ENCODE peak calls at places on chromosomes 13 and 19, in seven cellular contexts. G is upper lobe of left lung, T is spleen, K is esophagus muscularis mucosa, Q is GM23338, X is HL-60, W is HepG2. H is an unnamed sample.

GRCh38 chr19:996051-996838 is 4.0 kb upstream of the GRIN3B start:
- DNase-seq in G (peak; percentile 89), T (peak; percentile 86), K (no peak), Q (peak; percentile 75), X (no peak), W (no peak), H (no peak)

GRCh38 chr13:97855570-97855970 is 97.9 kb upstream of the IPO5 start:
- DNase-seq in G (no peak), T (no peak), K (peak; percentile 70), Q (peak; percentile 92), X (peak; percentile 15), W (peak; percentile 55), H (no peak)

GRCh38 chr13:45092668-45093067 is 27.6 kb upstream of the GTF2F2 start:
- DNase-seq in G (no peak), T (no peak), K (no peak), Q (no peak), X (no peak), W (no peak), H (no peak)

GRCh38 chr19:42028304-42029216 is 34.5 kb upstream of the ATP1A3 start:
- DNase-seq in G (no peak), T (no peak), K (no peak), Q (peak; percentile 85), X (no peak), W (no peak), H (no peak)

GRCh38 chr13:110944121-110944967 is 29.5 kb upstream of the ANKRD10 start:
- DNase-seq in G (no peak), T (no peak), K (no peak), Q (peak; percentile 60), X (peak; percentile 47), W (peak; percentile 52), H (no peak)

GRCh38 chr13:93775507-93776108 is 549.0 kb downstream of the GPC6 start:
- DNase-seq in G (no peak), T (no peak), K (no peak), Q (no peak), X (no peak), W (peak; percentile 39), H (no peak)

GRCh38 chr13:26707122-26708006 is 53.2 kb downstream of the GPR12 start:
- DNase-seq in G (no peak), T (no peak), K (peak; percentile 78), Q (peak; percentile 91), X (no peak), W (peak; percentile 50), H (no peak)

GRCh38 chr13:50344717-50345116 is 329.5 kb downstream of the KCNRG start:
- DNase-seq in G (no peak), T (no peak), K (peak; percentile 12), Q (no peak), X (no peak), W (no peak), H (no peak)

GRCh38 chr13:23372264-23372905 is 61.1 kb downstream of the SACS start:
- DNase-seq in G (no peak), T (no peak), K (no peak), Q (no peak), X (no peak), W (no peak), H (no peak)

GRCh38 chr13:103130681-103131210 is 64.5 kb upstream of the SLC10A2 start:
- DNase-seq in G (no peak), T (no peak), K (no peak), Q (no peak), X (no peak), W (peak; percentile 3), H (no peak)

GRCh38 chr13:28181413-28181812 is 43.1 kb downstream of the PAN3 start:
- DNase-seq in G (no peak), T (no peak), K (no peak), Q (no peak), X (no peak), W (no peak), H (no peak)

GRCh38 chr13:113176292-113176691 is 17.8 kb downstream of the PROZ start:
- DNase-seq in G (no peak), T (peak; percentile 82), K (no peak), Q (no peak), X (no peak), W (no peak), H (no peak)

GRCh38 chr19:33674575-33675367 is 53.0 kb downstream of the CHST8 start:
- DNase-seq in G (no peak), T (peak; percentile 77), K (no peak), Q (no peak), X (no peak), W (no peak), H (peak; percentile 44)

GRCh38 chr13:80284290-80284689 is 56.6 kb downstream of the SPRY2 start:
- DNase-seq in G (no peak), T (no peak), K (no peak), Q (no peak), X (no peak), W (no peak), H (no peak)

GRCh38 chr19:12994701-12995595 is at the start of gene NFIX:
- DNase-seq in G (peak; percentile 95), T (peak; percentile 84), K (no peak), Q (peak; percentile 60), X (peak; percentile 69), W (peak; percentile 24), H (no peak)

GRCh38 chr19:2627319-2627829 is 75.1 kb downstream of the GNG7 start:
- DNase-seq in G (peak; percentile 83), T (peak; percentile 95), K (peak; percentile 95), Q (no peak), X (no peak), W (peak; percentile 68), H (peak; percentile 93)

GRCh38 chr19:45340232-45340898 is at the start of gene KLC3:
- DNase-seq in G (peak; percentile 92), T (peak; percentile 68), K (no peak), Q (peak; percentile 67), X (no peak), W (no peak), H (no peak)

GRCh38 chr19:46387713-46388130 is 25.6 kb downstream of the CCDC8 start:
- DNase-seq in G (no peak), T (no peak), K (no peak), Q (no peak), X (no peak), W (no peak), H (no peak)

GRCh38 chr19:4124638-4125037 is 716 bp upstream of the MAP2K2 start:
- DNase-seq in G (no peak), T (no peak), K (no peak), Q (peak; percentile 59), X (no peak), W (no peak), H (no peak)

GRCh38 chr13:28530729-28531194 is 35.8 kb upstream of the FLT1 start:
- DNase-seq in G (no peak), T (no peak), K (no peak), Q (no peak), X (peak; percentile 33), W (no peak), H (no peak)

GRCh38 chr19:16518061-16518460 is 21.9 kb downstream of the C19orf44 start:
- DNase-seq in G (no peak), T (no peak), K (no peak), Q (no peak), X (no peak), W (no peak), H (no peak)

GRCh38 chr19:33438016-33438671 is 64.6 kb downstream of the CEBPG start:
- DNase-seq in G (no peak), T (peak; percentile 64), K (no peak), Q (no peak), X (no peak), W (no peak), H (no peak)

GRCh38 chr19:3732108-3732507 is 23.9 kb downstream of the TJP3 start:
- DNase-seq in G (no peak), T (no peak), K (no peak), Q (no peak), X (no peak), W (no peak), H (no peak)

GRCh38 chr13:70723732-70724131 is 615.5 kb upstream of the KLHL1 start:
- DNase-seq in G (no peak), T (no peak), K (no peak), Q (no peak), X (no peak), W (peak; percentile 5), H (no peak)

GRCh38 chr19:49746206-49746958 is 16.7 kb downstream of the TSKS start:
- DNase-seq in G (peak; percentile 79), T (peak; percentile 83), K (no peak), Q (peak; percentile 99), X (no peak), W (peak; percentile 36), H (no peak)

GRCh38 chr13:36088001-36088400 is 43.2 kb downstream of the DCLK1 start:
- DNase-seq in G (no peak), T (no peak), K (no peak), Q (no peak), X (no peak), W (no peak), H (no peak)

GRCh38 chr19:40601061-40601973 is at the start of gene LTBP4:
- DNase-seq in G (peak; percentile 94), T (peak; percentile 82), K (no peak), Q (peak; percentile 60), X (no peak), W (no peak), H (no peak)
- H3K27me3 ChIP-seq in G (no peaks in the 10 kb centered on the region), T (peaks cover 55% of the 10 kb centered on the region), K (peaks cover 14% of the 10 kb centered on the region), Q (peaks cover 78% of the 10 kb centered on the region), X (peaks cover 55% of the 10 kb centered on the region), W (peaks cover 6% of the 10 kb centered on the region), H (no peaks in the 10 kb centered on the region)

DNA sequence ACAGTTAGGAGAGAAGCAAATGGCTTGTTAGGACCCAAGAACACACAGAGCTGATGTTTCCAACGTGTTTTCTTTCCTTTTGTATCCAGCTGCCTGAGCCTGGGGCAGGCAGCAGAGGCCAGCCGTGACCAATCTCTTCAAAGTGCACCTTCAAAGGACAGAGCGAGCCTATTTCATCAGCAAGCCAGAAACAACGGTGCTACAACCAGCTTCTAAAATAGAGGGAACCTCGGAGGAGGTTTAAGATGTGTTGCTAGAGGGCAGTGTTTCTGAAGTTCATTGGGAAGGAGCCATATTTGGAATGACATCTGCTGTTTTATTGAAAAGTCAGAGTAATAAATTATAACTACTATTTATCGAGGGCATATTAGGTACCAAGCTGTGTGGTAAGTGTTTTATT is 56.2 kb upstream of the RFC3 start:
- DNase-seq in G (no peak), T (no peak), K (peak; percentile 77), Q (peak; percentile 43), X (no peak), W (peak; percentile 23), H (no peak)
- H3K27ac ChIP-seq in G (no peak overlapping the region), T (no peak overlapping the region), K (no peak overlapping the region), Q (no peak overlapping the region), X (no peak overlapping the region), W (no peak overlapping the region), H (no peak overlapping the region)

GRCh38 chr19:52296773-52297600 is at the start of gene ZNF480:
- DNase-seq in G (peak; percentile 95), T (peak; percentile 95), K (peak; percentile 93), Q (peak; percentile 89), X (peak; percentile 76), W (peak; percentile 68), H (peak; percentile 89)
- TF ChIP-seq POLR2AphosphoS5 in G (peak; percentile 76), T (peak; percentile 91), K (peak; percentile 91), Q (peak; percentile 77), X (peak; percentile 86), W (peak; percentile 82), H (peak; percentile 81)

DNA sequence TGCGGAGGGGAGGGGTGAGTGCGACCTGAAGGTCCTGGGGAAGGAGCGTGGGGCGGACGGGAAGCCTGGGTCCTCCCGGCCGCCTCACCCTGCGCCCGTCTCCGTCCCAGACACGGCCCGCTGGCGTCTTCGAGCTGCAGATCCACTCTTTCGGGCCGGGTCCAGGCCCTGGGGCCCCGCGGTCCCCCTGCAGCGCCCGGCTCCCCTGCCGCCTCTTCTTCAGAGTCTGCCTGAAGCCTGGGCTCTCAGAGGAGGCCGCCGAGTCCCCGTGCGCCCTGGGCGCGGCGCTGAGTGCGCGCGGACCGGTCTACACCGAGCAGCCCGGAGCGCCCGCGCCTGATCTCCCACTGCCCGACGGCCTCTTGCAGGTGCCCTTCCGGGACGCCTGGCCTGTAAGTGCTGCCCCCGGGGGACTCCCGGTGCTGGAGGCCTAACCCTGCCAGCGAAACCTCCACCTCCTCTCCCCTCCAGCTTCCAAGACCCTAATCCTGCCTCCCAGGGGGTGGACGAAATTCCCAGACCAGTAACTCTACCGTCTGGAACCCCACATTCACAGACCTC is 415 bp downstream of the DLL3 start:
- DNase-seq in G (peak; percentile 85), T (peak; percentile 73), K (no peak), Q (peak; percentile 65), X (no peak), W (no peak), H (no peak)
- H3K27me3 ChIP-seq in G (no peaks in the 10 kb centered on the region), T (peaks cover 55% of the 10 kb centered on the region), K (peaks cover 36% of the 10 kb centered on the region), Q (peaks cover 72% of the 10 kb centered on the region), X (peaks cover 32% of the 10 kb centered on the region), W (peaks cover 11% of the 10 kb centered on the region), H (peaks cover 4% of the 10 kb centered on the region)